ENCODE peak calls at places on chromosomes 13 and 19, in eight cellular contexts. K is body of pancreas, R is esophagus muscularis mucosa, N is suprapubic skin, A is uterus, P is adrenal gland, S is IMR-90, U is upper lobe of left lung. M is an unnamed sample.
A peak's percentile ranks its signal among the peaks of the same experiment; 100 is the strongest.

GRCh38 chr13:75418997-75419396 is 63.0 kb downstream of the TBC1D4 start:
- DNase-seq in K (no peak), R (no peak), N (no peak), A (no peak), P (no peak), S (peak; percentile 21), U (no peak), M (no peak)

GRCh38 chr13:77620138-77620537 is 77.3 kb upstream of the SLAIN1 start:
- DNase-seq in K (no peak), R (no peak), N (no peak), A (no peak), P (no peak), S (no peak), U (no peak), M (no peak)

GRCh38 chr19:13083627-13084026 is 19.0 kb downstream of the LYL1 start:
- DNase-seq in K (no peak), R (no peak), N (no peak), A (no peak), P (no peak), S (no peak), U (no peak), M (no peak)

GRCh38 chr19:12293771-12294307 is 844 bp downstream of the ZNF44 start:
- DNase-seq in K (peak; percentile 95), R (no peak), N (no peak), A (peak; percentile 55), P (peak; percentile 82), S (peak; percentile 46), U (peak; percentile 94), M (peak; percentile 40)

GRCh38 chr13:21435710-21436151 is 23.4 kb downstream of the ZDHHC20 start:
- DNase-seq in K (peak; percentile 69), R (no peak), N (no peak), A (peak; percentile 16), P (peak; percentile 82), S (peak; percentile 89), U (peak; percentile 88), M (peak; percentile 26)

GRCh38 chr19:47045867-47046470 is 2.5 kb downstream of the TMEM160 start:
- DNase-seq in K (no peak), R (no peak), N (no peak), A (no peak), P (no peak), S (no peak), U (no peak), M (no peak)

GRCh38 chr19:33424181-33424580 is 50.7 kb downstream of the CEBPG start:
- DNase-seq in K (no peak), R (no peak), N (no peak), A (no peak), P (no peak), S (no peak), U (no peak), M (no peak)

GRCh38 chr13:76928456-76928855 is 19.9 kb upstream of the ACOD1 start:
- DNase-seq in K (no peak), R (no peak), N (no peak), A (no peak), P (no peak), S (peak; percentile 3), U (no peak), M (no peak)

GRCh38 chr13:108212901-108213300 is 2.4 kb downstream of the LIG4 start:
- DNase-seq in K (no peak), R (no peak), N (no peak), A (no peak), P (no peak), S (no peak), U (no peak), M (no peak)

GRCh38 chr13:108213946-108214345 is 1.4 kb downstream of the LIG4 start:
- DNase-seq in K (no peak), R (no peak), N (no peak), A (no peak), P (no peak), S (peak; percentile 31), U (no peak), M (no peak)

GRCh38 chr13:108218044-108218974 is at the start of gene ABHD13:
- DNase-seq in K (peak; percentile 91), R (peak; percentile 95), N (peak; percentile 92), A (peak; percentile 93), P (peak; percentile 91), S (peak; percentile 85), U (peak; percentile 87), M (peak; percentile 95)

GRCh38 chr13:108214511-108215383 is 589 bp downstream of the LIG4 start:
- DNase-seq in K (peak; percentile 16), R (no peak), N (peak; percentile 77), A (peak; percentile 16), P (no peak), S (no peak), U (peak; percentile 32), M (no peak)

GRCh38 chr13:108215428-108215827 is at the start of gene LIG4:
- DNase-seq in K (peak; percentile 94), R (peak; percentile 94), N (peak; percentile 91), A (peak; percentile 91), P (peak; percentile 90), S (peak; percentile 92), U (peak; percentile 95), M (peak; percentile 99)
- TF ChIP-seq POLR2A in K (no peak), R (no peak), N (no peak), A (no peak), P (peak; percentile 14), S (no peak), U (no peak), M (peak; percentile 53)

GRCh38 chr19:674282-675151 is 1.7 kb upstream of the FSTL3 start:
- DNase-seq in K (no peak), R (no peak), N (no peak), A (no peak), P (peak; percentile 43), S (no peak), U (no peak), M (no peak)

GRCh38 chr19:677601-678380 is 1.6 kb downstream of the FSTL3 start:
- DNase-seq in K (peak; percentile 53), R (no peak), N (peak; percentile 77), A (no peak), P (peak; percentile 58), S (no peak), U (peak; percentile 40), M (peak; percentile 83)

GRCh38 chr19:676007-676342 is 217 bp upstream of the FSTL3 start:
- DNase-seq in K (no peak), R (no peak), N (no peak), A (no peak), P (no peak), S (no peak), U (no peak), M (no peak)

GRCh38 chr19:677201-677600 is 1.0 kb downstream of the FSTL3 start:
- DNase-seq in K (peak; percentile 82), R (no peak), N (no peak), A (peak; percentile 80), P (peak; percentile 92), S (peak; percentile 79), U (peak; percentile 61), M (peak; percentile 95)

DNA sequence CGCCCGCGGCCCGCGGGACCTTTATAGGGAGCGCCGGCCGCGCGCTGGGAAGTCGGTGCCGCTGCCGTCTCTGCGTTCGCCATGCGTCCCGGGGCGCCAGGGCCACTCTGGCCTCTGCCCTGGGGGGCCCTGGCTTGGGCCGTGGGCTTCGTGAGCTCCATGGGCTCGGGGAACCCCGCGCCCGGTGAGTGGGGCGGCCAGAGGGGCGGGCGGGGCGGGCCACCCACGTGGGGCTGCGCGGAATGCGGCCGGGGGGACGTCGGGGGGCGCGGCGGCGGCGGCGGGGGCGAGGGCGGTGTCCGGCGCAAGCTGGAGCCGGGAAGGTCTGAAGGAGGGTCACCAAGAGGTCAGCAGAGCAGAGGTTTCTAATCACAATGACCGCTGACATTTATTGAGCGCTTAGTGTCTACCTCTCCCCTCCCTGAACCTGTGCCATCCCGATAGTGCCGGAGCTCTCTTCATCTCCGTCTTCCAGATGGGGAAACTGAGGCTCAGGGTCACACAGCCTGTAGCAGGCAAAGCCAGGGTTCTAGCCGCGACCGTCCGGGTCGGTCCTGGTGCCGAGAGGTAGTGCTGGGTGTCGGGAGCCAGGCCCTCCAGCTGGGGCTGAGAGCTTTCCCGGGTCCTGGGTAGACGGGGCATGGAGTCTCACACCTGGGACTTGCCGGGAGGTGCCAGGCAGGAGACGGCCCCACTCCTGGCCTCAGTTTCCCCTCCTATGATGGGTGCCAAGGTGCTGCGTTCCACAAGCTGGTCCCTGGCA is at the start of gene FSTL3:
- DNase-seq in K (no peak), R (no peak), N (peak; percentile 78), A (peak; percentile 58), P (peak; percentile 54), S (no peak), U (no peak), M (no peak)
- TF ChIP-seq POLR2A in K (peak; percentile 16), R (no peak), N (peak; percentile 72), A (peak; percentile 45), P (peak; percentile 61), S (peak; percentile 91), U (no peak), M (peak; percentile 90)

GRCh38 chr13:30738526-30738925 is 3.2 kb downstream of the ALOX5AP start:
- DNase-seq in K (no peak), R (no peak), N (peak; percentile 43), A (no peak), P (no peak), S (no peak), U (no peak), M (no peak)

GRCh38 chr13:30735025-30735967 is at the start of gene ALOX5AP:
- DNase-seq in K (no peak), R (no peak), N (peak; percentile 69), A (no peak), P (no peak), S (no peak), U (peak; percentile 50), M (no peak)

GRCh38 chr13:30736461-30736860 is 1.1 kb downstream of the ALOX5AP start:
- DNase-seq in K (no peak), R (no peak), N (no peak), A (no peak), P (no peak), S (no peak), U (no peak), M (no peak)

GRCh38 chr13:30737511-30738342 is 2.4 kb downstream of the ALOX5AP start:
- DNase-seq in K (no peak), R (no peak), N (peak; percentile 61), A (no peak), P (no peak), S (no peak), U (peak; percentile 52), M (no peak)

DNA sequence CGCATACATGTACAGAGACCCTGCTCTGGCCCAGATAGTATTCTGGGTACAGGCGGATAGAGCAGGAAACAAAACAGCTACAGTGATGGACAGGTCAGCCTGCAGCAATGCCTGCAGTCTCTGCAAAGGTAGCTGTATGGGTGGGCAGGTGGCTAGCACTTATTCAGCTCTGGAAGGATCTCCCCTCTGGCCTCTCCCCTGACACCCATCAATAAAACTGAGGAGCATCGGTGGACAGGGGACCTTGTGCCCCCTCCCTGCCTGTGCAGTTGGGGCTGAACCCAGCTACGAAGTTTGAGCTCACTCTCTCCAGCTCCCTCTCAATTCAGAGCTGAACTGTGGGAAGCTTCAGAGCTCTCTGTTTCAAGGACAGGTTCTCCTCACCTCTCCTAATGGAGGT is 1.6 kb downstream of the ALOX5AP start:
- DNase-seq in K (no peak), R (no peak), N (peak; percentile 49), A (no peak), P (no peak), S (no peak), U (no peak), M (no peak)
- TF ChIP-seq POLR2A in K (no peak), R (no peak), N (no peak), A (no peak), P (no peak), S (no peak), U (no peak), M (no peak)

GRCh38 chr19:18020212-18021067 is 12.5 kb downstream of the ARRDC2 start:
- DNase-seq in K (peak; percentile 95), R (peak; percentile 94), N (peak; percentile 95), A (peak; percentile 66), P (peak; percentile 84), S (peak; percentile 49), U (peak; percentile 89), M (no peak)

GRCh38 chr19:18027151-18027550 is 19.2 kb downstream of the ARRDC2 start:
- DNase-seq in K (no peak), R (no peak), N (no peak), A (no peak), P (no peak), S (no peak), U (no peak), M (no peak)

GRCh38 chr19:18021121-18021755 is 13.3 kb downstream of the ARRDC2 start:
- DNase-seq in K (peak; percentile 89), R (peak; percentile 95), N (peak; percentile 94), A (peak; percentile 71), P (peak; percentile 93), S (peak; percentile 88), U (peak; percentile 88), M (peak; percentile 82)

DNA sequence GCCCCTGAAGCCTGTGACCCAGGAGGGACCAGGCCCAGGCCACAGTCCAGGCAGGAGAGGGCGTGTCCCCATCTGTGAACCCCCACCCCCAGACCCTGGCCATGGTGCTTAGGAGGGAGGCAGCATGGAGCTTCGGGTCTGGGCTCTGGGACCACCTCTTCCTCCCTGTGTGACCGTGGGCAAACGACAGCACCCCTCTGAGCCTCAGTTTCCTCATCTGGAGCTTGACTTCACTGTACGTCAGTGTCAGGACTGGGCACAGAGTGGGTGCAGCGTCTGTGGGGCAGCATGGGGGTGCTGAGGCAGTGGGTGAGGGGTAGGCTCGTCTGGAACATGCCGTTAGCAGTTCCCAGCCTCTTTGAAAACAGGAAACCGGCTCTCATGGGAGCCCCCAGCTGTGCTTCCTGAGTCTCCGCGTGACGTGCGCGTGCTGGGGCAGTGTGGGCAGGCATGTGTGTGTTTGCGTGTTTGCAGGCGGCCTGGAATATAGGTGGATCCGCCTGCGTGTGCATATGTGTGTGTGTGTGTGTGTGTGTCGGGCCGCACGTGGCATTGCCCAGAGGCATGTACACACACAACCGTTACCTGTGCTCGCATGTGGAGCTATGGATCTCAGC is 15.7 kb downstream of the ARRDC2 start:
- DNase-seq in K (peak; percentile 63), R (peak; percentile 95), N (no peak), A (peak; percentile 43), P (peak; percentile 82), S (no peak), U (peak; percentile 91), M (no peak)
- TF ChIP-seq POLR2A in K (no peak), R (no peak), N (no peak), A (peak; percentile 25), P (no peak), S (no peak), U (no peak), M (no peak)

M was measured in H54.